ENCODE peak calls at places on chromosomes 5 and 9, in four cellular contexts. L, S, M and I are unnamed samples.

GRCh38 chr5:124876983-124877382 is 130.5 kb upstream of the ZNF608 start:
- DNase-seq in M (no peak), L (no peak), S (no peak), I (no peak)

GRCh38 chr9:136902259-136902821 is 16.0 kb downstream of the TRAF2 start:
- DNase-seq in S (peak), L (peak), M (peak), I (peak)

GRCh38 chr9:126327016-126327749 is 554 bp downstream of the MVB12B start:
- DNase-seq in M (peak), S (no peak), L (no peak), I (no peak)

GRCh38 chr5:672329-673139 is 20.6 kb downstream of the TPPP start:
- DNase-seq in M (peak), S (peak), L (peak), I (peak)

GRCh38 chr9:120443489-120443888 is 136.5 kb downstream of the CDK5RAP2 start:
- DNase-seq in L (no peak), S (peak), M (no peak), I (peak)

GRCh38 chr5:137668574-137669093 is 67.3 kb downstream of the KLHL3 start:
- DNase-seq in S (no peak), L (no peak), M (peak), I (no peak)

GRCh38 chr5:73299665-73300435 is 126.9 kb downstream of the TMEM174 start:
- DNase-seq in M (no peak), L (no peak), S (peak), I (no peak)

GRCh38 chr5:142630927-142631539 is 54.9 kb downstream of the FGF1 start:
- DNase-seq in S (no peak), L (no peak), M (no peak), I (no peak)

GRCh38 chr9:129938291-129938979 is 103.2 kb downstream of the USP20 start:
- DNase-seq in S (peak), L (no peak), M (peak), I (peak)

GRCh38 chr9:37511006-37511714 is 25.4 kb downstream of the POLR1E start:
- DNase-seq in S (no peak), L (no peak), M (no peak), I (no peak)

GRCh38 chr5:343461-344401 is 22.2 kb downstream of the AHRR start:
- DNase-seq in M (no peak), L (no peak), S (peak), I (peak)

GRCh38 chr5:69517763-69518212 is 25.2 kb downstream of the OCLN start:
- DNase-seq in S (peak), M (no peak), L (no peak), I (no peak)

GRCh38 chr5:127492854-127493738 is 24.3 kb upstream of the PRRC1 start:
- DNase-seq in M (no peak), L (no peak), S (peak), I (no peak)

GRCh38 chr5:158777647-158778368 is 321.9 kb downstream of the EBF1 start:
- DNase-seq in L (peak), S (no peak), M (no peak), I (no peak)

GRCh38 chr9:98142182-98142924 is 23.3 kb upstream of the TRIM14 start:
- DNase-seq in L (no peak), M (no peak), S (no peak), I (no peak)

GRCh38 chr9:130301483-130302286 is 36.1 kb downstream of the HMCN2 start:
- DNase-seq in L (peak), M (no peak), S (peak), I (no peak)

GRCh38 chr5:154285661-154286408 is 95.3 kb downstream of the GALNT10 start:
- DNase-seq in L (no peak), S (peak), M (no peak), I (peak)

GRCh38 chr9:4366649-4367330 is 66.9 kb upstream of the GLIS3 start:
- DNase-seq in M (no peak), L (no peak), S (peak), I (no peak)

GRCh38 chr9:130241198-130241535 is 24.4 kb upstream of the HMCN2 start:
- DNase-seq in S (no peak), M (no peak), L (no peak), I (no peak)

GRCh38 chr9:123358181-123358894 is 2.3 kb downstream of the CRB2 start:
- DNase-seq in S (no peak), M (no peak), L (no peak), I (no peak)

GRCh38 chr5:28542968-28543367 is 1504.6 kb upstream of the CDH9 start:
- DNase-seq in L (no peak), M (no peak), S (peak), I (no peak)

GRCh38 chr5:558326-558725 is 34.1 kb upstream of the SLC9A3 start:
- DNase-seq in L (no peak), M (peak), S (no peak), I (no peak)

GRCh38 chr9:19375536-19375935 is 4.5 kb downstream of the RPS6 start:
- DNase-seq in M (no peak), S (peak), L (no peak), I (no peak)

GRCh38 chr9:128192601-128193371 is 1.4 kb upstream of the CIZ1 start:
- DNase-seq in M (peak), S (peak), L (peak), I (no peak)

GRCh38 chr9:38068616-38068865 is 486 bp downstream of the SHB start:
- DNase-seq in L (peak), S (peak), M (no peak), I (no peak)

GRCh38 chr5:7207979-7208378 is 188.0 kb upstream of the ADCY2 start:
- DNase-seq in S (no peak), M (no peak), L (no peak), I (no peak)

GRCh38 chr9:107639426-107639825 is 149.9 kb upstream of the KLF4 start:
- DNase-seq in M (no peak), S (no peak), L (no peak), I (no peak)

GRCh38 chr5:94361832-94362754 is 256.3 kb downstream of the KIAA0825 start:
- DNase-seq in S (no peak), M (no peak), L (no peak), I (no peak)

GRCh38 chr9:120383999-120384924 is 195.7 kb downstream of the CDK5RAP2 start:
- DNase-seq in S (peak), M (peak), L (no peak), I (peak)

GRCh38 chr9:127525426-127526188 is 74.3 kb downstream of the LRSAM1 start:
- DNase-seq in L (no peak), S (peak), M (no peak), I (no peak)

GRCh38 chr9:29830815-29831214 is 2257.5 kb upstream of the C9orf72 start:
- DNase-seq in L (no peak), M (no peak), S (no peak), I (no peak)

GRCh38 chr5:52878671-52879070 is 91.0 kb downstream of the ITGA1 start:
- DNase-seq in M (no peak), L (no peak), S (peak), I (no peak)

GRCh38 chr5:126872558-126873349 is 95.8 kb downstream of the LMNB1 start:
- DNase-seq in L (no peak), S (no peak), M (no peak), I (no peak)

GRCh38 chr9:133133680-133134418 is 12.8 kb upstream of the RALGDS start:
- DNase-seq in S (peak), M (peak), L (peak), I (peak)

GRCh38 chr5:33794550-33795300 is 97.1 kb downstream of the ADAMTS12 start:
- DNase-seq in M (no peak), S (peak), L (no peak), I (no peak)

GRCh38 chr9:111985315-111985714 is 88.7 kb downstream of the UGCG start:
- DNase-seq in L (no peak), M (no peak), S (no peak), I (no peak)
- TF ChIP-seq CTCF in L (no peak), M (no peak), S (no peak), I (no peak)

GRCh38 chr9:116151199-116151598 is 2.4 kb upstream of the PAPPA start:
- DNase-seq in L (no peak), S (no peak), M (no peak), I (no peak)

GRCh38 chr9:116153765-116154333 is at the start of gene PAPPA:
- DNase-seq in S (no peak), M (no peak), L (peak), I (no peak)

GRCh38 chr9:116151966-116152381 is 1.6 kb upstream of the PAPPA start:
- DNase-seq in L (no peak), S (peak), M (no peak), I (no peak)

GRCh38 chr9:116152941-116153764 is 438 bp upstream of the PAPPA start:
- DNase-seq in S (peak), L (peak), M (no peak), I (peak)

DNA sequence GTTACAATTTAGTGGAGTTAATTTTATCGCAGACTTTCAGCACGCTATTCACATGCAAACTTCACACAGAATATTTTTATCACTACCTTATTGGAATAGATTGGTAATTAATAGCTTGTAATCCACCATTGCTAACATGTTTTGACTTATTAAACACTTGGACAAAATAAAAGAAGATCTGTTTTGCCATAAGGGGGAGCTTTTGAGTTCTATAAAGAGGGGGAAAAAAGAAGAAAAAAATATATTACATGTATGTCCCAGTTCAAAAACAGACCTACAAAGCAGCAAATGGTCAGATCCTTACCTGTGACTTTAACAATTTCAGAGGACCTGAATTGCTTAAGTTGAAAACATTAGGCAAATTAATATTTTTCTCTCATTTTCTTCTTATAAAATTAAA is 1.2 kb upstream of the PAPPA start:
- DNase-seq in S (peak), L (no peak), M (no peak), I (no peak)
- TF ChIP-seq CTCF in S (peak), L (peak), M (no peak), I (peak)

GRCh38 chr5:164326219-164326618 is 820.8 kb downstream of the MAT2B start:
- DNase-seq in M (no peak), L (no peak), S (no peak), I (no peak)
- TF ChIP-seq CTCF in M (no peak), L (no peak), S (no peak), I (no peak)

GRCh38 chr5:122997294-122997693 is 39.2 kb downstream of the PPIC start:
- DNase-seq in L (no peak), S (no peak), M (no peak), I (no peak)

GRCh38 chr5:122996102-122996501 is 40.4 kb downstream of the PPIC start:
- DNase-seq in M (no peak), S (no peak), L (no peak), I (no peak)

GRCh38 chr5:123000731-123001130 is 35.8 kb downstream of the PPIC start:
- DNase-seq in M (no peak), S (no peak), L (no peak), I (no peak)

GRCh38 chr5:123001801-123002200 is 34.7 kb downstream of the PPIC start:
- DNase-seq in L (no peak), M (no peak), S (no peak), I (no peak)

DNA sequence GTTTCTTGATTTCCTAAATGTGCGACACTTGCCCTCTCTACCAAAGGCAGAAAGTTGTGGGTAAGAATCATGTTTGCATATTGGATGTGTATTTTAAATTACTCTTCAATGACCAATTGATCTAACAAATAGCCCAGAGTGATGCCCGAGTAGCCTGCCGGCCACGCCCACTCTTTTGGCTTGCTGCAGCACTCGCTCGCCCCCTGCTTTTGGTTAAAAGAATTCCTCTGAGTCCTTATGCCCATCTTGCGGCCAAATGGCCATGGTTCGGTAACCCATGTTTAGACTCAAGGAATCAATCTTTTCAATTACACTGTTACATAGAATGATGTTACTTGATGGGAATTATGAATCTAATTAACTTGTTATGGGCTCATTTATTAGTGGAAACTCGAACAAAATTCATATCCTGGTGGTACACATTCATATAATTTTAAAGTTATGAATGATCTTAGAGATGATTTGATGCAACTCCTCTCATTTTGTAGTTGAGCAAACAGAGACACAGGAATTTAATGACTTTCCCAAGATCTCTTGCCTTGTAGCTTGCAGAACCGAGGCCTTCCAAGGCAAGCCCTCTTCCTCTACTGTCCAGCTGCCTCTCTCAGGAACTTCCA is 36.5 kb downstream of the PPIC start:
- DNase-seq in L (no peak), S (no peak), M (no peak), I (no peak)
- TF ChIP-seq CTCF in L (no peak), S (peak), M (no peak), I (peak)

GRCh38 chr5:135546912-135547311 is 11.1 kb upstream of the NEUROG1 start:
- DNase-seq in M (no peak), L (no peak), S (no peak), I (no peak)
- TF ChIP-seq CTCF in M (no peak), L (no peak), S (no peak), I (no peak)

DNA sequence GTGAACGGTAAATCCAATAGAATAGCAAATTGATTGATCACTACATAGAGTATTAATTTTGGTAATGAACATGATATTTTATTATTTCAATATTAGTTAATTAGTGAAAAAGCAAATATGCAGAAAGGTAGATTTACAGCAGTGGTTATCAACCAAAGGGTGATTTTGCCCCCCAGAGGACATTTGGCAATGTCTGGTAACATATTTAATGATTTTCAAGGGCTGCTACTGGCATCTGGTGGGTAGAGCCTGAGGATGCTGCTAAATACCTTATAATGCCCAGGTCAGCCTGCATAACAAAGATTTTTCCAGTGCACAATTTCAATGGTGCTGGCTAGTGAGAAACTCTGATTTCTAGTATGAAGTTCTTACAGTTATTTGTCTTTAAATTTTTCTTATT is 1313.7 kb downstream of the PTPRD start:
- DNase-seq in S (no peak), L (no peak), M (no peak), I (no peak)
- TF ChIP-seq CTCF in S (no peak), L (no peak), M (no peak), I (no peak)

GRCh38 chr5:109844148-109844547 is 154.4 kb downstream of the MAN2A1 start:
- DNase-seq in L (no peak), S (peak), M (no peak), I (no peak)
- TF ChIP-seq CTCF in L (no peak), S (peak), M (no peak), I (peak)